ENCODE peak calls at places on chromosomes 6 and 20, in nine cellular contexts. R is heart right ventricle, M is left ventricle myocardium inferior, K is stomach, N is breast epithelium, A is heart left ventricle, T is tibial artery, Y is BJ, F is MM.1S. G is an unnamed sample.

GRCh38 chr6:55955684-55956083 is 80.3 kb upstream of the BMP5 start:
- DNase-seq in M (no peak), R (no peak), A (no peak), Y (no peak), N (no peak), T (no peak), K (no peak), F (no peak), G (no peak)

GRCh38 chr6:126812651-126813050 is 305.8 kb upstream of the RSPO3 start:
- DNase-seq in N (no peak), A (no peak), M (no peak), T (no peak), R (no peak), F (no peak), Y (no peak), K (no peak), G (no peak)

GRCh38 chr20:23625236-23625964 is 12.4 kb downstream of the CST3 start:
- DNase-seq in R (no peak), N (no peak), T (no peak), F (no peak), A (no peak), M (no peak), Y (no peak), K (no peak), G (peak)

GRCh38 chr20:17761612-17762011 is 61.8 kb downstream of the BANF2 start:
- DNase-seq in A (no peak), M (no peak), T (no peak), K (no peak), N (no peak), R (no peak), Y (no peak), F (no peak), G (no peak)

GRCh38 chr6:44801188-44801587 is 413.7 kb downstream of the CDC5L start:
- DNase-seq in A (no peak), Y (no peak), R (no peak), K (no peak), T (no peak), N (no peak), F (no peak), M (no peak), G (no peak)

GRCh38 chr6:77458421-77458820 is 4.9 kb downstream of the HTR1B start:
- DNase-seq in A (no peak), Y (no peak), K (no peak), T (no peak), F (no peak), M (no peak), R (no peak), N (no peak), G (no peak)

GRCh38 chr6:154301086-154301625 is 55.4 kb downstream of the IPCEF1 start:
- DNase-seq in K (no peak), F (no peak), R (no peak), Y (no peak), T (no peak), A (no peak), N (no peak), M (no peak), G (no peak)

GRCh38 chr20:24672886-24673677 is 203.7 kb downstream of the SYNDIG1 start:
- DNase-seq in K (no peak), R (no peak), T (peak), N (no peak), M (no peak), F (no peak), Y (peak), A (no peak), G (no peak)

GRCh38 chr6:53322188-53323029 is 26.3 kb downstream of the ELOVL5 start:
- DNase-seq in T (no peak), M (no peak), K (no peak), Y (no peak), R (no peak), N (no peak), F (no peak), A (no peak), G (no peak)

GRCh38 chr6:124854338-124854922 is 107.8 kb upstream of the RNF217 start:
- DNase-seq in R (no peak), M (no peak), T (no peak), A (no peak), K (no peak), Y (no peak), F (peak), N (no peak), G (no peak)

GRCh38 chr6:40550096-40550731 is 37.0 kb downstream of the LRFN2 start:
- DNase-seq in F (peak), N (no peak), Y (no peak), T (no peak), R (peak), A (no peak), M (no peak), K (peak), G (peak)

GRCh38 chr6:138330763-138331162 is 46.9 kb upstream of the SMIM28 start:
- DNase-seq in N (no peak), R (no peak), F (no peak), M (no peak), K (no peak), Y (no peak), T (no peak), A (no peak), G (no peak)

GRCh38 chr6:134422426-134423231 is 104.7 kb upstream of the SGK1 start:
- DNase-seq in A (no peak), T (no peak), F (no peak), K (no peak), Y (peak), R (no peak), M (no peak), N (no peak), G (peak)

GRCh38 chr6:110560239-110561015 is 84.0 kb upstream of the SLC22A16 start:
- DNase-seq in N (no peak), R (no peak), A (no peak), F (peak), Y (no peak), M (no peak), T (no peak), K (no peak), G (peak)

GRCh38 chr20:1374246-1374645 is 18.6 kb downstream of the FKBP1A start:
- DNase-seq in Y (no peak), N (no peak), M (no peak), T (no peak), R (peak), F (no peak), A (no peak), K (no peak), G (no peak)

GRCh38 chr20:38997622-38998021 is 35.5 kb downstream of the DHX35 start:
- DNase-seq in M (no peak), Y (no peak), K (no peak), R (no peak), T (no peak), A (no peak), F (no peak), N (no peak), G (peak)

GRCh38 chr6:74369556-74369993 is 673.6 kb downstream of the CD109 start:
- DNase-seq in N (no peak), F (no peak), Y (no peak), M (no peak), K (no peak), T (no peak), A (no peak), R (no peak), G (no peak)

GRCh38 chr20:50615407-50615806 is 75.9 kb downstream of the RIPOR3 start:
- DNase-seq in N (no peak), T (no peak), Y (no peak), M (no peak), F (no peak), R (no peak), A (no peak), K (no peak), G (no peak)

GRCh38 chr6:35046098-35046497 is 95.0 kb downstream of the TCP11 start:
- DNase-seq in K (no peak), R (no peak), A (no peak), T (no peak), M (no peak), F (no peak), N (no peak), Y (no peak), G (no peak)

GRCh38 chr6:46581459-46582177 is 71.0 kb downstream of the CYP39A1 start:
- DNase-seq in R (no peak), A (no peak), M (no peak), K (no peak), Y (no peak), T (no peak), F (no peak), N (no peak), G (no peak)

GRCh38 chr6:26597821-26598220 is 1.1 kb downstream of the ABT1 start:
- DNase-seq in K (no peak), A (no peak), T (no peak), Y (no peak), R (no peak), M (no peak), F (no peak), N (no peak), G (peak)
- H3K4me3 ChIP-seq in K (peak), A (peak), T (peak), Y (peak), R (peak), M (peak), F (peak), N (peak), G (peak)

DNA sequence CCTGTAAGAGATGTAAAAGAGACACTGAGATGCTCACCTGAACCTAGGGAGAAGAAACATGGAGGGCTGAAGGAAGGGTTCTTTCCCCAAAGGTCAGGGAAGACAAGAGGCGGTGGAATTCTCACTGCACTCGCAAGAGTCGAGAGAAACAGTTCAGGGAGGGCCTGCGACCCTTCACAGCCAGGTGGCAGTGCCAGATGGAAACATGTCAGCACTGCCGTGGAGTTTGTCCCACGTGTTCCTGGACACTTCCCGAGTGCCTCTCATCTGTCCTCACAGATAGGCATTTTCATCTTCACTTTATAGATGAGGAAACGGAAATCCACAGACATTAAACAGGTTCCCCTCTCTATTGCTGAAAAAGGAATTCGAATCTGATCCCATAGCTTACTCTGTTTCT is 70.4 kb upstream of the SYNJ2 start:
- DNase-seq in K (no peak), N (no peak), T (no peak), F (no peak), M (no peak), Y (no peak), R (no peak), A (no peak), G (no peak)
- TF ChIP-seq CTCF in K (no peak), N (no peak), T (no peak), F (no peak), M (peak), Y (no peak), R (no peak), A (no peak), G (no peak)

GRCh38 chr20:64057628-64058498 is 5.1 kb upstream of the TCEA2 start:
- DNase-seq in K (peak), F (peak), N (peak), A (peak), R (peak), Y (no peak), T (no peak), M (peak), G (peak)

GRCh38 chr20:64058536-64058935 is 4.5 kb upstream of the TCEA2 start:
- DNase-seq in T (no peak), M (no peak), K (peak), Y (no peak), N (no peak), R (no peak), F (no peak), A (no peak), G (no peak)

GRCh38 chr20:64055893-64056638 is 6.6 kb upstream of the SOX18 start:
- DNase-seq in M (peak), Y (no peak), K (no peak), F (no peak), A (peak), N (no peak), T (no peak), R (peak), G (peak)

GRCh38 chr20:64056639-64056888 is 6.4 kb upstream of the TCEA2 start:
- DNase-seq in M (no peak), R (no peak), N (no peak), Y (no peak), T (no peak), K (no peak), F (no peak), A (peak), G (no peak)

GRCh38 chr20:64056889-64057627 is 5.9 kb upstream of the TCEA2 start:
- DNase-seq in F (no peak), A (no peak), R (no peak), K (no peak), M (no peak), N (no peak), Y (no peak), T (no peak), G (no peak)
- H3K4me3 ChIP-seq in F (no peak), A (peak), R (peak), K (peak), M (peak), N (peak), Y (no peak), T (no peak), G (no peak)

DNA sequence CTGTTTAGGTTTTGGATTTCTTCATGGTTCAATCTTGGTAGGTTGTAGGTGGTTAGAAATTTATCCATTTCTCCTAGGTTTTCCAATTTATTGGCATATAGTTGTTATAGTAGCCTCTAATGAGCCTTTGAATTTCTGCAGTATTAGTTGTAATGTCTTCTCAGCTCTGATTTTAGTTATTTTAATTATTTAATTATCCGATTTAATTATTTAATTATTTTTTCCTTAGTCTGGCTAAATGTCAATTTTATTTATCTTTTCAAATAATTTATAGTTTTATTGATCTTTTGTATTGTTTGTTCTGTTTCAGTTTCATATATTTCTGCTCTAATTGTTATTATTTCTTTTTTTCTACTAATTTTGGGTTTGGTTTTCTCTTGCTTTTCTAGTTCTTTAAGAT is 28.1 kb upstream of the SOX4 start:
- DNase-seq in Y (no peak), N (no peak), K (no peak), F (no peak), A (no peak), M (no peak), T (no peak), R (no peak), G (no peak)
- TF ChIP-seq CTCF in Y (no peak), N (no peak), K (no peak), F (no peak), A (no peak), M (no peak), T (no peak), R (no peak), G (no peak)

DNA sequence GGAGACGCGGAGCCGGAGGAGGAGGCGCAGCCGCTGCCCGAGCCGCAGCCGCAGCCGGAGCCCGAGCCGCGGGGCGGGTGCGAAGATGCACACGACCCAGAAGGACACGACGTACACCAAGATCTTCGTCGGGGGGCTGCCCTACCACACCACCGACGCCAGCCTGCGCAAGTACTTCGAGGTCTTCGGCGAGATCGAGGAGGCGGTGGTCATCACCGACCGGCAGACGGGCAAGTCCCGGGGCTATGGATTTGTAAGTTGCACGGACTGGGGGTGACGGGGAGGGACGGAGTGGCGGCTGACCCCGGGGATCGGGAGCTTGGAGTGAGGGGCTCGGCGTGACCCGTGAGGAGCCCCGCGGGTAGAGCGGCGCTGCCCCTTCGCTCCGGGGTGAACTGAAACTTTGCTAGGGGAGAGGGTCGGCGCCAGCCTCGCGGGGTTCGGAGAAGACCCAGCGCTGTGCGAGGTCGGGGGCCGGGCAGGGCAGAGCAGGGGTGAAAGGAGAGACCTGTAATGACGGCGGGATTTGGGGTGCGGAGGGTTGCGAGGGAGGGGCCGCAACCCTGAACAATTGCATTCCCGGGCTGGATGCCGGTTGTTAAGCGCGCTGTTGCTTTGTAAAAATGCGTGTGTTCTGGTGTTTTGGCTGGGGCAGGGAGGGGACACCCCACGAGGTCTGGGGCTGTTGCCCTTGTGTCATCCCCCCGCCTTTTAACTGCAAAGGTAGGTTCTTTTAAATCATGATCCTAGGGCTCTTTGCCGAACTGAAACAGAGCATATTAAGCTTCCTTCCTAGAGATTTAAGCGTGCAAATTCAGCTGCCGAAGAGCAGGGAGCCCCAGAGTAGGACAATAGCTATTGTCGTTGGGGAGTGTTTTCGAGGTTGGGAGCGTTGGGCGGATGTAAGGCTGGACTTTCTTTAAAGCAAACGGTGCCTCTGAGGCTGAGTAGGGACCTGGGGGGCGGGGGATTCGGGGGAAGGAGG is 628 bp downstream of the RBM24 start:
- DNase-seq in F (no peak), A (peak), Y (no peak), K (no peak), M (no peak), T (peak), N (no peak), R (peak), G (no peak)
- H3K4me3 ChIP-seq in F (peak), A (peak), Y (peak), K (peak), M (peak), T (peak), N (peak), R (peak), G (no peak)

DNA sequence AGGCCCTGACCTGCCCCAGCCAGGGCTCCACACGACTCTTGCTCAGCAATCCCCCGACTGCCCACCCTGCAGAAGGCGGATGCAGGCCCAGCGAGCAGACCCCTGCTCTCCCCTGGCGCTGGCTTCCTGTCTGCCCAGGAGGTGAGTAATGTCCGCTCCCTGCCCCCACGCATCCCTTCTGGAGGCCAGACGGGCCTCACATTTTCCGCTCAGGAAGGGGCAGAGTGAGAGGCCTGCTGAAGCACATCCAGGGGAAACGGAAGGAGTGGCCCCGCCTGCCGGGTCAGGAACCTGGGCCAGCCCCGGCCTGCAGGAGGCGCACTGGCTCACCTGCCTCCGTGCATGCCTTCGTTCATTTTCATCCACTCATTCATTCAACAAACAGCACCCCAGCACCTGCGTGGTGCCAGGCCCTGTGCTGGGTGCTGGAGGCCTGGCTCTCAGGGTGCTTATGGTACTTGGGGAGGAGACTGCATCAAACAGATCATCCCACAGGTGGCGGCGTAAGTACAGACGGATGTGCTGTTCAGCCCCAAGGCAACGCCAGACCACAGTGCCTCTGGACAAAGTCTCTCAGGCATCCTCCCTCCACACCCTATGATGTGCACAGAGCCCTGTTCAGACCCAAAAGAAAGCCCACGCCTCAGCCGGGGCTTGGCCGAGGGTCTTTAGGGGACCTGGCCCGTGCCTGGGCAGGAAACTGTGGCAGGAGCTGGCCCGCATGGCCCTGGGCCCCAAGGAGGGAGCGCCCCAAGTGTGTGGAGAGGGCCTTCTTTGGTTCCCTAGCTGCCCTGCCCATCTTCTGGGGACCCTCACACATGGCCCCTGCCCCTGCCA is 112.1 kb downstream of the ASXL1 start:
- DNase-seq in N (no peak), K (no peak), M (peak), T (no peak), R (peak), A (peak), F (peak), Y (no peak), G (peak)
- TF ChIP-seq CTCF in N (no peak), K (no peak), M (peak), T (peak), R (peak), A (peak), F (peak), Y (peak), G (no peak)

DNA sequence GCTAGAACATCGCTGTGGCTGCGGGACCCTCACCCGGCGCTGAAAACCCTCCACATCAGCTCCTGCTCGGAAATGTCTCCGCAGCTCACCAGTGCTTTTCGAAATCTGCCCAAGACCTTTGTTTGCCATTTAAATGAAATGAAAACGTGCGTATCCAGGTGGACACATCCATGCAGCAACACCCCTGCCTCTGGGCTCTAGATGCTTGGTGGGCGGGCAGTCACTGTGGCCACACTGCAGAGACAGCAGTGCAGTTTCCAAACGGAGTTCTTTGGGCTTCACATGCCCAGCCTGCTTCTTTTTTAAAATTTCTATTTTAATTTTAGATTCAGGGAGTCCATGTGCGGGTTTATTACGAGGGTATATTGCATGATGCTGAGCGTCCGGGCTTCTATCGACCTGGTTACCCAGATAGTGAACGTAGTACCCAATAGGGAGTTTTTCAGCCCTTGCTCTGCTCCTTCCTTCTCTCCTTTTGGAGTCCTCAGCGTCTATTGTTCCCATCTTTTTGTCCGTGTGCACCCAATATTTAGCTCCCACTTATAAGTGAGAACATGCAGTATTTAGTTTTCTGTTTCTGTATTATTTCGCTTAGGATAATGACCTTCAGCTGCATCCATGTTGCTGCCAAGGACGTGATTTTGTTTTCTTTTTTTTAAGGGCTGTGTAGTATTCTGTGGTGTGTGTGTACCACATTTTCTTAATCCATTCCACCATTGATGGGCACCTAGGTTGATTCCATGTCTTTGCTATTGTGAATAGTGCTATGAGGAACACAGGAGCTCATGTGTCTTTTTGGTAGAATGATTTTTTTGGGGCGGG is 4.8 kb upstream of the TUBB2B start:
- DNase-seq in Y (no peak), M (no peak), K (no peak), N (no peak), T (no peak), F (no peak), R (no peak), A (no peak), G (no peak)
- H3K4me3 ChIP-seq in Y (peak), M (peak), K (peak), N (peak), T (peak), F (no peak), R (peak), A (peak), G (no peak)

G was measured in GM12865.